ENCODE peak calls at places on chromosomes 1 and 21, in four cellular contexts. B is mesendoderm, N is H9, Z is H1. X is an unnamed sample.

GRCh38 chr1:39501666-39502065 is 10.2 kb downstream of the BMP8A start:
- DNase-seq in B (no peak), N (no peak), Z (no peak), X (peak)

GRCh38 chr1:241639040-241639652 is 1.0 kb downstream of the CHML start:
- DNase-seq in B (no peak), Z (no peak), N (no peak), X (peak)

GRCh38 chr1:223417444-223417843 is 24.2 kb downstream of the CCDC185 start:
- DNase-seq in B (no peak), Z (no peak), N (no peak), X (no peak)

GRCh38 chr1:30685796-30686165 is 37.6 kb downstream of the MATN1 start:
- DNase-seq in B (no peak), N (no peak), Z (no peak), X (no peak)

GRCh38 chr1:91706140-91706957 is 179.6 kb downstream of the TGFBR3 start:
- DNase-seq in Z (no peak), B (peak), N (no peak), X (no peak)

GRCh38 chr1:78255849-78256248 is 210.1 kb downstream of the GIPC2 start:
- DNase-seq in Z (no peak), B (no peak), N (no peak), X (no peak)

GRCh38 chr1:116044071-116044470 is 67.1 kb upstream of the MAB21L3 start:
- DNase-seq in N (no peak), B (no peak), Z (no peak), X (no peak)

GRCh38 chr1:167642501-167642826 is 12.4 kb downstream of the RCSD1 start:
- DNase-seq in Z (no peak), B (no peak), N (no peak), X (no peak)

GRCh38 chr1:41045740-41046139 is 24.2 kb upstream of the SLFNL1 start:
- DNase-seq in N (no peak), B (no peak), Z (no peak), X (peak)

GRCh38 chr1:198352975-198353695 is 187.3 kb downstream of the ATP6V1G3 start:
- DNase-seq in N (no peak), Z (no peak), B (no peak), X (peak)

GRCh38 chr1:32247452-32247851 is 430 bp downstream of the FAM167B start:
- DNase-seq in B (no peak), Z (no peak), N (no peak), X (no peak)

GRCh38 chr1:77560741-77561140 is 121.7 kb downstream of the ZZZ3 start:
- DNase-seq in Z (no peak), B (no peak), N (no peak), X (no peak)

GRCh38 chr1:100894622-100895539 is at the start of gene EXTL2:
- DNase-seq in N (peak), B (peak), Z (peak), X (peak)

GRCh38 chr1:151858030-151858746 is 4.7 kb upstream of the THEM5 start:
- DNase-seq in B (no peak), N (no peak), Z (no peak), X (peak)

GRCh38 chr1:175137369-175137768 is 55.2 kb downstream of the KIAA0040 start:
- DNase-seq in Z (no peak), B (no peak), N (no peak), X (no peak)

GRCh38 chr1:84753516-84754375 is 63.5 kb upstream of the SSX2IP start:
- DNase-seq in B (peak), N (peak), Z (peak), X (peak)

GRCh38 chr1:65812065-65812464 is 19.4 kb downstream of the PDE4B start:
- DNase-seq in N (no peak), Z (no peak), B (peak), X (peak)

GRCh38 chr1:6835139-6835538 is 49.9 kb downstream of the CAMTA1 start:
- DNase-seq in B (no peak), Z (no peak), N (no peak), X (no peak)

GRCh38 chr1:23643668-23644554 is 47.7 kb upstream of the RPL11 start:
- DNase-seq in B (no peak), Z (no peak), N (no peak), X (no peak)

GRCh38 chr1:151501474-151501873 is 9.7 kb upstream of the CGN start:
- DNase-seq in N (no peak), Z (no peak), B (peak), X (no peak)

GRCh38 chr1:91684599-91685196 is 184.0 kb downstream of the CDC7 start:
- DNase-seq in Z (no peak), N (no peak), B (no peak), X (peak)

GRCh38 chr1:4425892-4426291 is 228.5 kb upstream of the AJAP1 start:
- DNase-seq in Z (no peak), B (peak), N (peak), X (no peak)

GRCh38 chr1:938088-938683 is 14.5 kb downstream of the SAMD11 start:
- DNase-seq in N (no peak), Z (no peak), B (no peak), X (peak)

GRCh38 chr1:245858683-245859509 is 648.2 kb downstream of the SMYD3 start:
- DNase-seq in B (peak), Z (no peak), N (no peak), X (peak)

GRCh38 chr21:14699433-14700410 is 153.6 kb upstream of the SAMSN1 start:
- DNase-seq in N (no peak), Z (no peak), B (no peak), X (no peak)

GRCh38 chr1:84665703-84666317 is 24.5 kb downstream of the SSX2IP start:
- DNase-seq in N (no peak), B (no peak), Z (no peak), X (peak)

GRCh38 chr1:43452789-43453441 is 816 bp downstream of the HYI start:
- DNase-seq in B (peak), N (peak), Z (no peak), X (peak)

GRCh38 chr21:35743571-35743970 is 316.8 kb downstream of the SETD4 start:
- DNase-seq in Z (no peak), B (no peak), N (no peak), X (peak)

GRCh38 chr1:246789454-246790339 is 65.5 kb downstream of the SCCPDH start:
- DNase-seq in Z (no peak), B (no peak), N (no peak), X (no peak)

GRCh38 chr1:187270256-187270655 is 441.5 kb downstream of the PLA2G4A start:
- DNase-seq in N (no peak), Z (no peak), B (no peak), X (no peak)
- H3K56ac ChIP-seq in N (no peak), Z (no peak), B (no peak), X (no peak)

GRCh38 chr1:153260473-153260979 is 1.0 kb downstream of the LORICRIN start:
- DNase-seq in Z (no peak), N (no peak), B (no peak), X (no peak)
- H2BK15ac ChIP-seq in Z (no peak), N (no peak), B (no peak), X (no peak)

DNA sequence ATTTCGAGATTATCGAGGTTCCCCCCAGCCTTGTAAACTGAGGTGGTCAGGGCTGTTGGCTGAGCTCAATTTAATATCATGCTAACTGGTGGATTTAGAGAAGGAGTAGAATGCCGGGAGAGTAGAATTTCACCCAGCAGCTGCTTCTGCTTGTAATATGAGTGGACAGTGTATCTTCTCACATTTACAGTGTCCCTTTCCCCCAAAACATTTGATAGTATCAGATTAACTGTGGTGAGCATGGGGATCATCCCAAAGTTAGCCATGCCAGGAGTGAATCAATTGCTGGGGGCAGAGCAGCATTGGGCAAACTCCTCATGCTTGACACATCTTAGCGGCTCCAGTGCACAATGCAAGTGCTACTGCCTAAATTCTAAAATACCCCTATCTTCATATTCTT is 9.2 kb upstream of the PPFIA4 start:
- DNase-seq in N (no peak), B (no peak), Z (no peak), X (no peak)
- H3K56ac ChIP-seq in N (no peak), B (no peak), Z (no peak), X (no peak)

GRCh38 chr1:26037904-26038303 is 8.0 kb downstream of the SLC30A2 start:
- DNase-seq in B (no peak), N (no peak), Z (no peak), X (no peak)
- H2BK15ac ChIP-seq in B (no peak), N (no peak), Z (peak), X (no peak)

DNA sequence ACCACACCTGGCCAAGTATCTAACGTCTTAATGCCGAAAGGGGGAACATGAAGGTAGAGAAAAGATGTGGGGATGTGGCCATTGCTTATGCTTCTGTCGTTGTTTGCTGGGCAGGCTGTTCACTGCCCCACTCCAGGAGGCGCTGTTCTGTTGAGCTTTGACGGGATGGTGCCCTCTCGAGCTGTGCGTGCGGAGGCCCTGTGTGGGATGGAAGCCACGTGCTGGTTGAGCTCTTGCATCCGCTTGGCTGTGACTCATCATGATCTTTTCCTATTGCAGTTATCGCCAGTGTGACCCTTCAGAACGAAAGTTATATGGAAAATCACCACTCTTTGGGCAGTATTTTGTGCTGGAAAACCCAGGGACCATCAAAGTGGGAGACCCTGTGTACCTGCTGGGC is 26.3 kb downstream of the MTARC1 start:
- DNase-seq in N (peak), B (peak), Z (no peak), X (no peak)
- H3K56ac ChIP-seq in N (no peak), B (no peak), Z (no peak), X (no peak)

X was measured in IMR-90.